ENCODE peak calls at places on chromosomes 2 and 18, in six cellular contexts. D is tibial nerve, I is A549, O is uterus, Z is transverse colon, T is ovary. W is an unnamed sample.
A peak's percentile ranks its signal among the peaks of the same experiment; 100 is the strongest.

GRCh38 chr18:39969813-39970494 is 1985.1 kb upstream of the PIK3C3 start:
- DNase-seq in I (no peak), D (no peak), T (no peak), O (no peak), Z (no peak), W (no peak)

GRCh38 chr2:172999641-173000387 is 75.8 kb upstream of the MAP3K20 start:
- DNase-seq in I (no peak), D (no peak), T (no peak), O (no peak), Z (no peak), W (no peak)

GRCh38 chr2:112959109-112959591 is 18.7 kb upstream of the IL36G start:
- DNase-seq in O (no peak), Z (no peak), T (no peak), D (no peak), I (no peak), W (no peak)

GRCh38 chr2:56465491-56465890 is 281.7 kb downstream of the CCDC85A start:
- DNase-seq in O (no peak), I (no peak), Z (no peak), T (no peak), D (no peak), W (no peak)

GRCh38 chr18:44502790-44503189 is 177.9 kb upstream of the SETBP1 start:
- DNase-seq in D (no peak), Z (no peak), O (no peak), I (no peak), T (no peak), W (no peak)

GRCh38 chr18:8951491-8951890 is 151.0 kb upstream of the NDUFV2 start:
- DNase-seq in D (no peak), I (no peak), O (no peak), T (no peak), Z (no peak), W (no peak)

GRCh38 chr2:164667566-164667965 is 46.3 kb upstream of the GRB14 start:
- DNase-seq in Z (no peak), T (no peak), D (no peak), O (no peak), I (no peak), W (no peak)

GRCh38 chr2:143918465-143918989 is 601.4 kb downstream of the ZEB2 start:
- DNase-seq in Z (no peak), T (no peak), O (no peak), I (no peak), D (no peak), W (no peak)

GRCh38 chr2:62362561-62362960 is 143.4 kb downstream of the TMEM17 start:
- DNase-seq in T (no peak), I (no peak), O (no peak), Z (no peak), D (no peak), W (no peak)

GRCh38 chr2:176038694-176039093 is 36.6 kb upstream of the LNPK start:
- DNase-seq in T (no peak), O (no peak), D (no peak), I (no peak), Z (no peak), W (peak; percentile 22)

GRCh38 chr2:98806266-98806697 is 75.3 kb upstream of the MGAT4A start:
- DNase-seq in T (no peak), D (no peak), O (no peak), I (no peak), Z (peak; percentile 56), W (peak; percentile 78)

GRCh38 chr2:127859712-127860085 is 1.7 kb upstream of the POLR2D start:
- DNase-seq in Z (peak; percentile 83), D (no peak), T (no peak), O (no peak), I (no peak), W (peak; percentile 59)

GRCh38 chr18:51229328-51229727 is 31.8 kb upstream of the MEX3C start:
- DNase-seq in D (no peak), O (no peak), I (no peak), T (no peak), Z (no peak), W (no peak)

GRCh38 chr18:56799756-56800155 is 148.6 kb downstream of the WDR7 start:
- DNase-seq in Z (no peak), D (no peak), O (no peak), T (no peak), I (no peak), W (no peak)

GRCh38 chr2:128452536-128453530 is 134.2 kb upstream of the HS6ST1 start:
- DNase-seq in T (peak; percentile 7), Z (no peak), I (no peak), D (no peak), O (peak; percentile 3), W (peak; percentile 10)

GRCh38 chr2:32064021-32064678 is 794 bp downstream of the SPAST start:
- DNase-seq in I (no peak), D (no peak), Z (peak; percentile 17), O (no peak), T (no peak), W (peak; percentile 35)

GRCh38 chr2:216222650-216223352 is 113.7 kb downstream of the XRCC5 start:
- DNase-seq in T (no peak), I (no peak), Z (no peak), O (no peak), D (no peak), W (no peak)

GRCh38 chr18:53556450-53556849 is 668.0 kb downstream of the MBD2 start:
- DNase-seq in O (no peak), T (no peak), D (no peak), Z (no peak), I (no peak), W (no peak)

GRCh38 chr2:28250006-28250405 is 142.7 kb upstream of the FOSL2 start:
- DNase-seq in O (no peak), T (no peak), Z (no peak), D (no peak), I (peak; percentile 69), W (no peak)

GRCh38 chr2:28391564-28392296 is 928 bp upstream of the FOSL2 start:
- DNase-seq in T (peak; percentile 91), I (peak; percentile 82), O (peak; percentile 96), Z (peak; percentile 98), D (peak; percentile 95), W (peak; percentile 94)

GRCh38 chr18:13232060-13232917 is 13.7 kb downstream of the LDLRAD4 start:
- DNase-seq in D (no peak), T (no peak), Z (no peak), I (no peak), O (no peak), W (peak; percentile 42)

DNA sequence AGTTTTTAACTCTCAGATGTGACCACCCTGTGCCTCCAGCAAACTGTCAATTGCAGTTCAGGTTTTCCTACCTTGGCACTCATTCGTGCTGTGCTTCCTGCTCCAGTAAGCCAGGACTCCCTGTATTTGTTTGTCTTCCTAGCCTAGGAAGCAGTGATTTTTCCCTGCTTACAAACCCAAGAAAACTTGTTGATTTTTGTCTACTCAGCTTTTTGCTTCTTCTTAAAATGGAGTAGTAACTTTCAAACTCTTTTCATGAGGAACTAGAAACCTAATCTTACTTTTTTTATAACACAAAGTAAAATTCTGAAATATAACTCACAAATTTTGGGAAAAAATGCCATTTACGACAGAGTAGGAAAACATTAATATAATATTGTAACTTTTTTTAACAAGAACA is 150.6 kb upstream of the TMEFF2 start:
- DNase-seq in Z (no peak), T (no peak), D (no peak), I (no peak), O (no peak), W (no peak)
- TF ChIP-seq POLR2A in Z (no peak), T (no peak), D (no peak), I (no peak), O (no peak), W (no peak)

GRCh38 chr2:227228061-227228667 is 63.7 kb downstream of the COL4A3 start:
- DNase-seq in T (no peak), Z (peak; percentile 55), I (peak; percentile 7), O (no peak), D (no peak), W (no peak)

GRCh38 chr2:227234432-227234831 is 70.0 kb downstream of the COL4A3 start:
- DNase-seq in T (no peak), D (no peak), I (no peak), O (no peak), Z (no peak), W (no peak)

GRCh38 chr2:227230151-227230550 is 65.7 kb downstream of the COL4A3 start:
- DNase-seq in I (no peak), O (no peak), Z (no peak), D (no peak), T (no peak), W (no peak)
- H3K9me3 ChIP-seq in I (no peaks in the 10 kb centered on the region), O (no peaks in the 10 kb centered on the region), Z (no peaks in the 10 kb centered on the region), D (no peaks in the 10 kb centered on the region), T (no peaks in the 10 kb centered on the region), W (no peaks in the 10 kb centered on the region)

DNA sequence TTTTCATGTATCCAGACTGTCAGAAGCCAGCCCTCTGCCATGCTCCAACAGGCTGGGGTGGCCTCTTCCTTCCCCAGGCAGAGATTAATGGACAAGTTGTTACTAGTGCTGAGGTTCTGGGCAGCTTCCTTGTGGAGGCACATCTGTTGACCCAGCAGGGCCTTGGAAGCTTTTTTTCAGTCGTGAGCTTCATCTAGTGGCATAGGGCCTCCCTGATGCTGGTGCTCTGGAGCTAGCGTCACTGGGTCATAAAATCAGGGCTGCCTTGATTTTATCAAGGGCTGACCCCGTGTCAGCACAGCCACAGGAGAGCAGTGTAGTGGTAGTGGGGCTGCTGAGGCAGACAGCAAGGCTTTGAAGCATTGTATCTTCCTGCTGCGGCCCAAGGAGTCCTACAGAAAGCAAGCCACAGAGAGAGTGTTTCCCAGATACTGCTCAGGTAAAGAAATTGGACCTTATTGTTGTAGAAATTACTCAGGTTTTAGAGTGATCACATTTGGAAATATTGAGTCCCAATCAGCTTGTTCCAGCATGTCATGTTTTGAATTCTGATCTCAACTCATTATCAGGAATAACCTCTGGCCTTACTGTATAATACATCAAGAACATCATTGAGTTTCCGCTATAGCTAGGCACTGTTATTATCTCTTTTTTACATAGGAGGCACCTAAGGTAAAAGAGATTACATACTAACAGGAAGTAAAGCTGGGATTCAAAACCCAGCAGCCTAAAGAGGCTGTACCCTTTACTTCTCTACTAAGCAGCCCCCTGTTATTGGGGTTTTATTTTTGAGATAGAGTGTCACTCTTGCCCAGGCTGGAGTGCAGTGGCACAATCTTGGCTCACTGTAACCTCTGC is 92.3 kb upstream of the ALPP start:
- DNase-seq in T (no peak), Z (no peak), D (no peak), O (no peak), I (no peak), W (no peak)
- H3K27ac ChIP-seq in T (peak overlapping the region; percentile 60), Z (no peak overlapping the region), D (no peak overlapping the region), O (no peak overlapping the region), I (no peak overlapping the region), W (no peak overlapping the region)

DNA sequence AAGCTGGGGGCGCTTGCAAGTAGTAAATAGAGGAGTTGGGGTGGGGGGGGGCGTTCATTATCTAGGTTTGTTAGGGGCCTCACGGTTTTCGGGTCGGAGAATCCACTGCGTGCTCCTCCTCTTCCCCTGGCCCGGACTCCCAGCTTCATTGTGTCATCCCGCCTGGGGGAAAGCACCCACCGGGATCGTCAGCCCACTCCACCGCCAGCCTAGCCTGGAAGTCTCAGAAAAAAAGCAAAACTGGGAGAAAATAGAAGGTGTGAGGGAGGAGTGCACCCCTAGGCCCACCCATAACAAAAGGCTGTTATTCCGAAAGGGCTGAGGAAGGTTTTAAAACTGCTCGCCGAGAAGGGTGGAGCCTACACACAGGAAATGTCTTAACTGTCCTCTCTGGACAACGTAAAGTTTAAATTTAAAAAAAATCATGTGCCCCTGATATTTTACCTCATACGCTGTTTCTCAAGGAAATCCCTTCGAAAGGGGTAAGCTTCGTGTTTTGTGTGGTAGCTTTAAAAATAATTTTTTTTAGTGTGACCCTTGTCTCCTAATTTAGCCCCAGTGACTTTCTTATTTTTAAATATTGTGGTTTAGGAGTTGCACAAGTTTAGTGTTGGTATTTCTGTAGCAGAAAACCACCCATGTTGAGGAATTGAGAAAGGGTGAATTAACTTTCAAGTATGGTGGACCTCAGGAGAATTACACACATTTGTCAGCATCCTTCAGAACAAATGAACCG is 104.2 kb downstream of the SPTBN1 start:
- DNase-seq in Z (peak; percentile 69), T (peak; percentile 28), I (peak; percentile 49), D (peak; percentile 50), O (peak; percentile 78), W (peak; percentile 37)
- TF ChIP-seq POLR2A in Z (peak; percentile 76), T (no peak), I (no peak), D (no peak), O (no peak), W (no peak)

GRCh38 chr18:59272221-59272888 is 899 bp downstream of the RAX start:
- DNase-seq in O (no peak), D (no peak), T (no peak), Z (no peak), I (no peak), W (no peak)
- H3K9me3 ChIP-seq in O (no peaks in the 10 kb centered on the region), D (no peaks in the 10 kb centered on the region), T (no peaks in the 10 kb centered on the region), Z (no peaks in the 10 kb centered on the region), I (no peaks in the 10 kb centered on the region), W (no peaks in the 10 kb centered on the region)

W was measured in testis.